ENCODE peak calls at places on chromosome 7, in nine cellular contexts. One of them, this sample, is unnamed.

GRCh38 chr7:207418-208127 is 15.2 kb downstream of the FAM20C start:
- DNase-seq in SK-MEL-5: no peak
- DNase-seq in K562: no peak
- DNase-seq in GM04503: no peak
- DNase-seq in NCI-H460: no peak
- DNase-seq in OCI-LY7: no peak
- DNase-seq in activated T-helper 9 cell treated with anti-CD3 and anti-CD28 coated beads, Interleukin-2, amount 50 U/mL, for 16 hours: no peak
- DNase-seq in coronary artery: no peak
- DNase-seq in NCI-H1092: no peak
- DNase-seq in this sample: no peak

GRCh38 chr7:19026888-19027287 is 90.5 kb downstream of the TWIST1 start:
- DNase-seq in SK-MEL-5: no peak
- DNase-seq in K562: no peak
- DNase-seq in GM04503: no peak
- DNase-seq in NCI-H460: no peak
- DNase-seq in OCI-LY7: no peak
- DNase-seq in activated T-helper 9 cell treated with anti-CD3 and anti-CD28 coated beads, Interleukin-2, amount 50 U/mL, for 16 hours: no peak
- DNase-seq in coronary artery: no peak
- DNase-seq in NCI-H1092: no peak
- DNase-seq in this sample: no peak

GRCh38 chr7:74344128-74344496 is 54.9 kb downstream of the CLIP2 start:
- DNase-seq in SK-MEL-5: no peak
- DNase-seq in K562: no peak
- DNase-seq in GM04503: no peak
- DNase-seq in NCI-H460: no peak
- DNase-seq in OCI-LY7: no peak
- DNase-seq in activated T-helper 9 cell treated with anti-CD3 and anti-CD28 coated beads, Interleukin-2, amount 50 U/mL, for 16 hours: no peak
- DNase-seq in coronary artery: no peak
- DNase-seq in NCI-H1092: no peak
- DNase-seq in this sample: no peak

GRCh38 chr7:48832303-48832845 is 92.0 kb upstream of the CDC14C start:
- DNase-seq in SK-MEL-5: peak; percentile 36
- DNase-seq in K562: no peak
- DNase-seq in GM04503: no peak
- DNase-seq in NCI-H460: no peak
- DNase-seq in OCI-LY7: no peak
- DNase-seq in activated T-helper 9 cell treated with anti-CD3 and anti-CD28 coated beads, Interleukin-2, amount 50 U/mL, for 16 hours: no peak
- DNase-seq in coronary artery: no peak
- DNase-seq in NCI-H1092: no peak
- DNase-seq in this sample: no peak

GRCh38 chr7:142603870-142604448 is 145.3 kb upstream of the PRSS1 start:
- DNase-seq in SK-MEL-5: peak; percentile 90
- DNase-seq in K562: peak; percentile 78
- DNase-seq in GM04503: no peak
- DNase-seq in NCI-H460: peak; percentile 74
- DNase-seq in OCI-LY7: peak; percentile 73
- DNase-seq in activated T-helper 9 cell treated with anti-CD3 and anti-CD28 coated beads, Interleukin-2, amount 50 U/mL, for 16 hours: no peak
- DNase-seq in coronary artery: no peak
- DNase-seq in NCI-H1092: peak; percentile 34
- DNase-seq in this sample: peak; percentile 63

GRCh38 chr7:108054537-108054936 is 51.6 kb upstream of the LAMB1 start:
- DNase-seq in SK-MEL-5: no peak
- DNase-seq in K562: no peak
- DNase-seq in GM04503: no peak
- DNase-seq in NCI-H460: no peak
- DNase-seq in OCI-LY7: no peak
- DNase-seq in activated T-helper 9 cell treated with anti-CD3 and anti-CD28 coated beads, Interleukin-2, amount 50 U/mL, for 16 hours: no peak
- DNase-seq in coronary artery: no peak
- DNase-seq in NCI-H1092: no peak
- DNase-seq in this sample: no peak

GRCh38 chr7:70634610-70635068 is 497.3 kb upstream of the GALNT17 start:
- DNase-seq in SK-MEL-5: no peak
- DNase-seq in K562: peak; percentile 32
- DNase-seq in GM04503: peak; percentile 55
- DNase-seq in NCI-H460: no peak
- DNase-seq in OCI-LY7: no peak
- DNase-seq in activated T-helper 9 cell treated with anti-CD3 and anti-CD28 coated beads, Interleukin-2, amount 50 U/mL, for 16 hours: no peak
- DNase-seq in coronary artery: no peak
- DNase-seq in NCI-H1092: no peak
- DNase-seq in this sample: no peak

GRCh38 chr7:5701085-5701914 is 80.2 kb downstream of the RNF216 start:
- DNase-seq in SK-MEL-5: no peak
- DNase-seq in K562: no peak
- DNase-seq in GM04503: no peak
- DNase-seq in NCI-H460: no peak
- DNase-seq in OCI-LY7: no peak
- DNase-seq in activated T-helper 9 cell treated with anti-CD3 and anti-CD28 coated beads, Interleukin-2, amount 50 U/mL, for 16 hours: peak; percentile 47
- DNase-seq in coronary artery: no peak
- DNase-seq in NCI-H1092: no peak
- DNase-seq in this sample: no peak

GRCh38 chr7:96181174-96181573 is 140.7 kb downstream of the SLC25A13 start:
- DNase-seq in SK-MEL-5: no peak
- DNase-seq in K562: no peak
- DNase-seq in GM04503: no peak
- DNase-seq in NCI-H460: no peak
- DNase-seq in OCI-LY7: no peak
- DNase-seq in activated T-helper 9 cell treated with anti-CD3 and anti-CD28 coated beads, Interleukin-2, amount 50 U/mL, for 16 hours: no peak
- DNase-seq in coronary artery: no peak
- DNase-seq in NCI-H1092: no peak
- DNase-seq in this sample: no peak

GRCh38 chr7:158194365-158194900 is 393.2 kb downstream of the PTPRN2 start:
- DNase-seq in SK-MEL-5: no peak
- DNase-seq in K562: peak; percentile 5
- DNase-seq in GM04503: no peak
- DNase-seq in NCI-H460: no peak
- DNase-seq in OCI-LY7: no peak
- DNase-seq in activated T-helper 9 cell treated with anti-CD3 and anti-CD28 coated beads, Interleukin-2, amount 50 U/mL, for 16 hours: no peak
- DNase-seq in coronary artery: no peak
- DNase-seq in NCI-H1092: no peak
- DNase-seq in this sample: no peak

GRCh38 chr7:471866-472639 is 47.6 kb downstream of the PDGFA start:
- DNase-seq in SK-MEL-5: no peak
- DNase-seq in K562: peak; percentile 87
- DNase-seq in GM04503: peak; percentile 85
- DNase-seq in NCI-H460: no peak
- DNase-seq in OCI-LY7: no peak
- DNase-seq in activated T-helper 9 cell treated with anti-CD3 and anti-CD28 coated beads, Interleukin-2, amount 50 U/mL, for 16 hours: no peak
- DNase-seq in coronary artery: peak; percentile 98
- DNase-seq in NCI-H1092: no peak
- DNase-seq in this sample: no peak

GRCh38 chr7:116834815-116835533 is 27.4 kb upstream of the CAPZA2 start:
- DNase-seq in SK-MEL-5: peak; percentile 19
- DNase-seq in K562: no peak
- DNase-seq in GM04503: no peak
- DNase-seq in NCI-H460: no peak
- DNase-seq in OCI-LY7: no peak
- DNase-seq in activated T-helper 9 cell treated with anti-CD3 and anti-CD28 coated beads, Interleukin-2, amount 50 U/mL, for 16 hours: no peak
- DNase-seq in coronary artery: no peak
- DNase-seq in NCI-H1092: no peak
- DNase-seq in this sample: no peak

GRCh38 chr7:95758187-95758586 is 14.2 kb upstream of the DYNC1I1 start:
- DNase-seq in SK-MEL-5: peak; percentile 96
- DNase-seq in K562: no peak
- DNase-seq in GM04503: no peak
- DNase-seq in NCI-H460: no peak
- DNase-seq in OCI-LY7: no peak
- DNase-seq in activated T-helper 9 cell treated with anti-CD3 and anti-CD28 coated beads, Interleukin-2, amount 50 U/mL, for 16 hours: no peak
- DNase-seq in coronary artery: no peak
- DNase-seq in NCI-H1092: peak; percentile 87
- DNase-seq in this sample: no peak

GRCh38 chr7:47804767-47805545 is 143.3 kb downstream of the PKD1L1 start:
- DNase-seq in SK-MEL-5: no peak
- DNase-seq in K562: no peak
- DNase-seq in GM04503: no peak
- DNase-seq in NCI-H460: peak; percentile 23
- DNase-seq in OCI-LY7: no peak
- DNase-seq in activated T-helper 9 cell treated with anti-CD3 and anti-CD28 coated beads, Interleukin-2, amount 50 U/mL, for 16 hours: no peak
- DNase-seq in coronary artery: no peak
- DNase-seq in NCI-H1092: no peak
- DNase-seq in this sample: no peak

GRCh38 chr7:130151591-130152269 is 53.5 kb downstream of the TMEM209 start:
- DNase-seq in SK-MEL-5: no peak
- DNase-seq in K562: peak; percentile 21
- DNase-seq in GM04503: no peak
- DNase-seq in NCI-H460: peak; percentile 18
- DNase-seq in OCI-LY7: no peak
- DNase-seq in activated T-helper 9 cell treated with anti-CD3 and anti-CD28 coated beads, Interleukin-2, amount 50 U/mL, for 16 hours: no peak
- DNase-seq in coronary artery: no peak
- DNase-seq in NCI-H1092: no peak
- DNase-seq in this sample: peak; percentile 70

GRCh38 chr7:64686493-64687184 is 20.7 kb downstream of the ZNF107 start:
- DNase-seq in SK-MEL-5: no peak
- DNase-seq in K562: no peak
- DNase-seq in GM04503: no peak
- DNase-seq in NCI-H460: no peak
- DNase-seq in OCI-LY7: peak; percentile 93
- DNase-seq in activated T-helper 9 cell treated with anti-CD3 and anti-CD28 coated beads, Interleukin-2, amount 50 U/mL, for 16 hours: no peak
- DNase-seq in coronary artery: no peak
- DNase-seq in NCI-H1092: no peak
- DNase-seq in this sample: peak; percentile 40

GRCh38 chr7:90165724-90166123 is 11.5 kb downstream of the STEAP1 start:
- DNase-seq in SK-MEL-5: no peak
- DNase-seq in K562: no peak
- DNase-seq in GM04503: no peak
- DNase-seq in NCI-H460: no peak
- DNase-seq in OCI-LY7: no peak
- DNase-seq in activated T-helper 9 cell treated with anti-CD3 and anti-CD28 coated beads, Interleukin-2, amount 50 U/mL, for 16 hours: no peak
- DNase-seq in coronary artery: no peak
- DNase-seq in NCI-H1092: no peak
- DNase-seq in this sample: no peak

GRCh38 chr7:32275216-32275979 is 205.2 kb upstream of the PDE1C start:
- DNase-seq in SK-MEL-5: no peak
- DNase-seq in K562: no peak
- DNase-seq in GM04503: no peak
- DNase-seq in NCI-H460: no peak
- DNase-seq in OCI-LY7: no peak
- DNase-seq in activated T-helper 9 cell treated with anti-CD3 and anti-CD28 coated beads, Interleukin-2, amount 50 U/mL, for 16 hours: no peak
- DNase-seq in coronary artery: no peak
- DNase-seq in NCI-H1092: no peak
- DNase-seq in this sample: peak; percentile 5

GRCh38 chr7:29866490-29866930 is 60.2 kb downstream of the WIPF3 start:
- DNase-seq in SK-MEL-5: peak; percentile 25
- DNase-seq in K562: no peak
- DNase-seq in GM04503: no peak
- DNase-seq in NCI-H460: no peak
- DNase-seq in OCI-LY7: no peak
- DNase-seq in activated T-helper 9 cell treated with anti-CD3 and anti-CD28 coated beads, Interleukin-2, amount 50 U/mL, for 16 hours: no peak
- DNase-seq in coronary artery: peak; percentile 79
- DNase-seq in NCI-H1092: no peak
- DNase-seq in this sample: no peak

GRCh38 chr7:1175967-1176851 is 16.2 kb upstream of the ZFAND2A start:
- DNase-seq in SK-MEL-5: peak; percentile 90
- DNase-seq in K562: peak; percentile 84
- DNase-seq in GM04503: no peak
- DNase-seq in NCI-H460: peak; percentile 75
- DNase-seq in OCI-LY7: peak; percentile 83
- DNase-seq in activated T-helper 9 cell treated with anti-CD3 and anti-CD28 coated beads, Interleukin-2, amount 50 U/mL, for 16 hours: peak; percentile 71
- DNase-seq in coronary artery: no peak
- DNase-seq in NCI-H1092: peak; percentile 68
- DNase-seq in this sample: peak; percentile 87

GRCh38 chr7:158345731-158346130 is 241.9 kb downstream of the PTPRN2 start:
- DNase-seq in SK-MEL-5: no peak
- DNase-seq in K562: no peak
- DNase-seq in GM04503: no peak
- DNase-seq in NCI-H460: no peak
- DNase-seq in OCI-LY7: no peak
- DNase-seq in activated T-helper 9 cell treated with anti-CD3 and anti-CD28 coated beads, Interleukin-2, amount 50 U/mL, for 16 hours: no peak
- DNase-seq in coronary artery: no peak
- DNase-seq in NCI-H1092: no peak
- DNase-seq in this sample: no peak

GRCh38 chr7:108875139-108875538 is 305.5 kb downstream of the DNAJB9 start:
- DNase-seq in SK-MEL-5: peak; percentile 70
- DNase-seq in K562: peak; percentile 35
- DNase-seq in GM04503: no peak
- DNase-seq in NCI-H460: no peak
- DNase-seq in OCI-LY7: peak; percentile 8
- DNase-seq in activated T-helper 9 cell treated with anti-CD3 and anti-CD28 coated beads, Interleukin-2, amount 50 U/mL, for 16 hours: no peak
- DNase-seq in coronary artery: no peak
- DNase-seq in NCI-H1092: no peak
- DNase-seq in this sample: peak; percentile 3

GRCh38 chr7:123557016-123557630 is 495 bp downstream of the NDUFA5 start:
- DNase-seq in SK-MEL-5: peak; percentile 68
- DNase-seq in K562: no peak
- DNase-seq in GM04503: peak; percentile 3
- DNase-seq in NCI-H460: no peak
- DNase-seq in OCI-LY7: no peak
- DNase-seq in activated T-helper 9 cell treated with anti-CD3 and anti-CD28 coated beads, Interleukin-2, amount 50 U/mL, for 16 hours: no peak
- DNase-seq in coronary artery: no peak
- DNase-seq in NCI-H1092: no peak
- DNase-seq in this sample: no peak

GRCh38 chr7:123787227-123788007 is 38.6 kb upstream of the WASL start:
- DNase-seq in SK-MEL-5: peak; percentile 77
- DNase-seq in K562: no peak
- DNase-seq in GM04503: no peak
- DNase-seq in NCI-H460: no peak
- DNase-seq in OCI-LY7: no peak
- DNase-seq in activated T-helper 9 cell treated with anti-CD3 and anti-CD28 coated beads, Interleukin-2, amount 50 U/mL, for 16 hours: no peak
- DNase-seq in coronary artery: no peak
- DNase-seq in NCI-H1092: no peak
- DNase-seq in this sample: peak; percentile 43

GRCh38 chr7:24637706-24638105 is 64.5 kb downstream of the PALS2 start:
- DNase-seq in SK-MEL-5: no peak
- DNase-seq in K562: no peak
- DNase-seq in GM04503: no peak
- DNase-seq in NCI-H460: no peak
- DNase-seq in OCI-LY7: no peak
- DNase-seq in activated T-helper 9 cell treated with anti-CD3 and anti-CD28 coated beads, Interleukin-2, amount 50 U/mL, for 16 hours: no peak
- DNase-seq in coronary artery: no peak
- DNase-seq in NCI-H1092: no peak
- DNase-seq in this sample: no peak

GRCh38 chr7:22665816-22666375 is 61.1 kb upstream of the IL6 start:
- DNase-seq in SK-MEL-5: no peak
- DNase-seq in K562: no peak
- DNase-seq in GM04503: no peak
- DNase-seq in NCI-H460: no peak
- DNase-seq in OCI-LY7: no peak
- DNase-seq in activated T-helper 9 cell treated with anti-CD3 and anti-CD28 coated beads, Interleukin-2, amount 50 U/mL, for 16 hours: no peak
- DNase-seq in coronary artery: no peak
- DNase-seq in NCI-H1092: no peak
- DNase-seq in this sample: no peak

GRCh38 chr7:84317536-84317935 is 122.9 kb upstream of the SEMA3A start:
- DNase-seq in SK-MEL-5: no peak
- DNase-seq in K562: no peak
- DNase-seq in GM04503: no peak
- DNase-seq in NCI-H460: no peak
- DNase-seq in OCI-LY7: no peak
- DNase-seq in activated T-helper 9 cell treated with anti-CD3 and anti-CD28 coated beads, Interleukin-2, amount 50 U/mL, for 16 hours: no peak
- DNase-seq in coronary artery: no peak
- DNase-seq in NCI-H1092: no peak
- DNase-seq in this sample: peak; percentile 51

GRCh38 chr7:131103997-131104396 is 223.7 kb upstream of the MKLN1 start:
- DNase-seq in SK-MEL-5: peak; percentile 26
- DNase-seq in K562: no peak
- DNase-seq in GM04503: peak; percentile 84
- DNase-seq in NCI-H460: no peak
- DNase-seq in OCI-LY7: no peak
- DNase-seq in activated T-helper 9 cell treated with anti-CD3 and anti-CD28 coated beads, Interleukin-2, amount 50 U/mL, for 16 hours: no peak
- DNase-seq in coronary artery: no peak
- DNase-seq in NCI-H1092: no peak
- DNase-seq in this sample: no peak

GRCh38 chr7:158988302-158988862 is 132.0 kb downstream of the DYNC2I1 start:
- DNase-seq in SK-MEL-5: no peak
- DNase-seq in K562: no peak
- DNase-seq in GM04503: no peak
- DNase-seq in NCI-H460: no peak
- DNase-seq in OCI-LY7: no peak
- DNase-seq in activated T-helper 9 cell treated with anti-CD3 and anti-CD28 coated beads, Interleukin-2, amount 50 U/mL, for 16 hours: no peak
- DNase-seq in coronary artery: no peak
- DNase-seq in NCI-H1092: no peak
- DNase-seq in this sample: no peak

GRCh38 chr7:2175514-2175913 is 57.2 kb downstream of the MAD1L1 start:
- DNase-seq in SK-MEL-5: peak; percentile 38
- DNase-seq in K562: no peak
- DNase-seq in GM04503: peak; percentile 98
- DNase-seq in NCI-H460: no peak
- DNase-seq in OCI-LY7: no peak
- DNase-seq in activated T-helper 9 cell treated with anti-CD3 and anti-CD28 coated beads, Interleukin-2, amount 50 U/mL, for 16 hours: no peak
- DNase-seq in coronary artery: no peak
- DNase-seq in NCI-H1092: no peak
- DNase-seq in this sample: no peak

GRCh38 chr7:18497082-18497481 is 1.5 kb downstream of the HDAC9 start:
- DNase-seq in SK-MEL-5: no peak
- DNase-seq in K562: no peak
- DNase-seq in GM04503: no peak
- DNase-seq in NCI-H460: no peak
- DNase-seq in OCI-LY7: no peak
- DNase-seq in activated T-helper 9 cell treated with anti-CD3 and anti-CD28 coated beads, Interleukin-2, amount 50 U/mL, for 16 hours: no peak
- DNase-seq in coronary artery: no peak
- DNase-seq in NCI-H1092: no peak
- DNase-seq in this sample: no peak